ENCODE peak calls at places on chromosome 13, in seven cellular contexts. E is body of pancreas; B is K562; P is hepatocyte; L is GM23338; N is gastrocnemius medialis; I is naive thymus-derived CD4-positive, alpha-beta T cell. T is an unnamed sample. For H3K4me1, the result is how much of the 10 kb centered on the place peaks cover.

GRCh38 chr13:112652512-112653458 is 37.1 kb upstream of the ATP11A start:
- DNase-seq in E (no peak), B (no peak), P (no peak), L (no peak), N (no peak), I (no peak), T (no peak)

GRCh38 chr13:31236211-31236786 is 36.5 kb downstream of the B3GLCT start:
- DNase-seq in E (no peak), B (peak), P (peak), L (peak), N (no peak), I (peak), T (no peak)

GRCh38 chr13:106534844-106535551 is 464 bp downstream of the EFNB2 start:
- DNase-seq in E (peak), B (no peak), P (peak), L (peak), N (no peak), I (peak), T (peak)

GRCh38 chr13:27011661-27012060 is 159.9 kb downstream of the USP12 start:
- DNase-seq in E (no peak), B (no peak), P (no peak), L (no peak), N (no peak), I (no peak), T (no peak)

GRCh38 chr13:107211073-107211472 is 643.1 kb upstream of the ARGLU1 start:
- DNase-seq in E (peak), B (peak), P (peak), L (peak), N (no peak), I (peak), T (no peak)

GRCh38 chr13:34320084-34320483 is 502.1 kb downstream of the RFC3 start:
- DNase-seq in E (no peak), B (no peak), P (no peak), L (no peak), N (no peak), I (no peak), T (no peak)

GRCh38 chr13:94020833-94021232 is 458.6 kb downstream of the DCT start:
- DNase-seq in E (no peak), B (no peak), P (no peak), L (no peak), N (no peak), I (no peak), T (no peak)

GRCh38 chr13:34748078-34748477 is 194.0 kb upstream of the NBEA start:
- DNase-seq in E (peak), B (no peak), P (no peak), L (no peak), N (no peak), I (no peak), T (no peak)

GRCh38 chr13:41751277-41751676 is 209.6 kb downstream of the VWA8 start:
- DNase-seq in E (peak), B (peak), P (peak), L (no peak), N (no peak), I (no peak), T (no peak)

GRCh38 chr13:71316964-71317363 is 550.0 kb downstream of the DACH1 start:
- DNase-seq in E (no peak), B (no peak), P (peak), L (no peak), N (no peak), I (no peak), T (no peak)

GRCh38 chr13:50006426-50007135 is 8.7 kb upstream of the KCNRG start:
- DNase-seq in E (no peak), B (no peak), P (no peak), L (no peak), N (no peak), I (no peak), T (no peak)
- H3K27ac ChIP-seq in E (no peak), B (no peak), P (no peak), L (no peak), N (no peak), I (no peak), T (no peak)

DNA sequence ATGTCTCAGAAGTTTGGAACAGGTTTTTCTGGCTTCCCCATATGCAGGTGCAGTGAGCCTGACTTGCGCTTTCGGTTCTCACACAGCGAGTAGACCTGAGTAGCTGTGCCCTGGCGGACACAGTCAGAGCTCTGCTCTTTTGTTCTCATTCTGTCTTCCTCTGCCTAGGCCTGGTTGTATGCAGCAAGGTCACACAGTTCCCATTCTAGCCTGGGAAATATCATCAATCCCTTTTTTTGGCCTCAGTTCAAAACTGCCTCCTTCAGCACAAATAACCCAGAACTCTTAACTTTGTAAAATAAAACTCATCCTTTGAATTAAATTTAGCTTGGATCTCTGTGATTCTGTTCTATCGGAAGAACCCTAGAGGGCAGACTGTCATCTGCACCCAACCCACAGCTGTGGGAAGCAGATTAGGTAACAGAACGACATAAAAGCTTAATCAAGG is 10.2 kb downstream of the OXGR1 start:
- DNase-seq in E (peak), B (peak), P (peak), L (peak), N (no peak), I (peak), T (no peak)
- H3K4me3 ChIP-seq in E (no peak), B (no peak), P (no peak), L (no peak), N (peak), I (no peak), T (no peak)

DNA sequence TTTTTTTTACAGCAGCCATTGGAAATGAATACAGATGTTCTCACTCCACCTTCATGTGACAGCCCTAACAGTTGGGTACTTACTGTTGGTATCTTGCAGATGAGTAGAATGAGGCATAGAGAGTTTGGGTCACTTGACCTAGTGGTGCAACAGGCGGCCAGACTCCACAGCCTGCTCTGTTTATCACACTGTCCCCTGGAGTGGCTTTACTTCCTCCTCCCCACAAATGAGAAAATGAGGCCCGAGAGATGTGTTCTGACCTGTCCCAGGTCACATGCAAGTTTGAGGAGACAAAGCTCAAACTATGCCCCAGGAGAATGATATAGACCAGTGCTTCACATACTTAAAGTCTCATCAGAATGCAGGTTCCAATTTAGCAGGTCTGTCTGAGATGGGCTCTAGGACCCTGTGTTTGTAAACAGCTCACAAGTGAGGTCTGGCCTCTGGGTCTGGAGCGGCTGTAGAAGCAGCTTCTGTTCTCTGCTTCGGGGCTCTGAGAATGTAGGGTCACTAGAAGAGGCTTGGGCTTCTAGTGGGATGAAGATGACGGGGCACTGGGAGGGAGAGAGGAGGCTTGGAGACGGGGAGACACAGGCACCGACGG is 37.4 kb upstream of the RCBTB2 start:
- DNase-seq in E (no peak), B (no peak), P (no peak), L (no peak), N (no peak), I (no peak), T (no peak)
- H3K4me1 ChIP-seq in E (under half), B (under half), P (under half), L (under half), N (under half), I (under half), T (under half)

GRCh38 chr13:110445183-110445582 is 116.3 kb downstream of the RAB20 start:
- DNase-seq in E (no peak), B (no peak), P (no peak), L (no peak), N (no peak), I (no peak), T (no peak)

GRCh38 chr13:110447801-110448200 is 113.7 kb downstream of the RAB20 start:
- DNase-seq in E (no peak), B (no peak), P (no peak), L (no peak), N (no peak), I (no peak), T (no peak)

GRCh38 chr13:110445722-110446569 is 115.6 kb downstream of the RAB20 start:
- DNase-seq in E (no peak), B (no peak), P (no peak), L (no peak), N (no peak), I (no peak), T (no peak)

GRCh38 chr13:110447058-110447511 is 114.4 kb downstream of the RAB20 start:
- DNase-seq in E (peak), B (no peak), P (no peak), L (no peak), N (no peak), I (no peak), T (no peak)

GRCh38 chr13:110446570-110446880 is 115.0 kb downstream of the RAB20 start:
- DNase-seq in E (no peak), B (no peak), P (no peak), L (no peak), N (no peak), I (no peak), T (no peak)
- H3K27ac ChIP-seq in E (no peak), B (no peak), P (no peak), L (no peak), N (no peak), I (no peak), T (no peak)

GRCh38 chr13:97856001-97856675 is 97.3 kb upstream of the IPO5 start:
- DNase-seq in E (peak), B (no peak), P (peak), L (peak), N (peak), I (no peak), T (no peak)
- H3K4me3 ChIP-seq in E (no peak), B (no peak), P (no peak), L (no peak), N (no peak), I (no peak), T (no peak)

DNA sequence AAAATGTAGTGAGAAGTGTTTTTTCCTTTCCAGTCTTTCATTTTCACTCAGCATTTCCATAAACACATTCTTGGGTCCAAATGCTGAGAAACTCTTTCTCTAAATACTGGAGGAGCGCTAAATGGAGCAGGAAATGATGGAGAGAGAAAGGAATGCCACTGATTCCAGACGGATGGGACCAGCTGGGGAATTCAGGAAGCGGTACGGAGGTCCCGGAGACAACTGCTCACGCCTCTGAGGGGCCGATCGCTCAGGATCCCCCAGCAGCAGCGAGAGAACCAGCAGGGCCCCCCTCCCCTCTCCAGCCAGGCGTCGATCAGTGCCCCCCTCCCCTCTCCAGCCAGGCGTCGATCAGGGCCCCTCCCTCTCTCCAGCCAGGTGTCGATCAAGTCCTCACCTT is 13.2 kb downstream of the RASA3 start:
- DNase-seq in E (peak), B (no peak), P (peak), L (peak), N (no peak), I (no peak), T (no peak)
- H3K4me1 ChIP-seq in E (under half), B (half or more), P (under half), L (under half), N (half or more), I (half or more), T (half or more)

GRCh38 chr13:21823416-21823815 is 152.5 kb downstream of the FGF9 start:
- DNase-seq in E (no peak), B (no peak), P (no peak), L (no peak), N (no peak), I (no peak), T (no peak)

GRCh38 chr13:21822029-21822428 is 151.2 kb downstream of the FGF9 start:
- DNase-seq in E (no peak), B (no peak), P (no peak), L (no peak), N (no peak), I (no peak), T (no peak)

GRCh38 chr13:21813110-21813509 is 142.2 kb downstream of the FGF9 start:
- DNase-seq in E (no peak), B (no peak), P (no peak), L (peak), N (no peak), I (no peak), T (no peak)

GRCh38 chr13:21813844-21814243 is 143.0 kb downstream of the FGF9 start:
- DNase-seq in E (no peak), B (no peak), P (no peak), L (no peak), N (no peak), I (no peak), T (no peak)

DNA sequence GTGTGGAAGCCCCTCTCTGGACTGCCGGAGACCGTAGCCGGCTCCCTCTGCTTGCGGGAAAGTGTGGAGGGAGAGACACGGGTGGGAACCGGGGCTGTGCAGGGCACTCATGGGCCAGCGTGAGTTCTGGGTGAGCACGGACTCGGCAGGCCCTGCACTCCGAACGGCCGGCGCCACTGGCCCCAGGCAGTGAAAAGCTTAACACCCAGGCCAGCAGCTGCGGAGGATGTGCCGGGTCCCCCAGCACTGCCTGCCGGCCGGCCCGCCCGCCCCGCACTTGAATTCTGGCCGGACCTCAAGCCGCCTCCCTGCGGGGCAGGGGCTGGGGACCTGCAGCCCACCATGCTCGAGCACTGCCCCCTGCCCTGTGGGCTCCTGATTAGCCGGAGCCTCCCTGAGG is 147.0 kb downstream of the FGF9 start:
- DNase-seq in E (no peak), B (no peak), P (no peak), L (no peak), N (no peak), I (no peak), T (no peak)
- H3K27ac ChIP-seq in E (no peak), B (no peak), P (no peak), L (no peak), N (no peak), I (no peak), T (no peak)

GRCh38 chr13:99691552-99691951 is 190.3 kb downstream of the TM9SF2 start:
- DNase-seq in E (no peak), B (no peak), P (no peak), L (no peak), N (no peak), I (no peak), T (no peak)
- H3K4me3 ChIP-seq in E (no peak), B (no peak), P (no peak), L (no peak), N (no peak), I (no peak), T (no peak)

DNA sequence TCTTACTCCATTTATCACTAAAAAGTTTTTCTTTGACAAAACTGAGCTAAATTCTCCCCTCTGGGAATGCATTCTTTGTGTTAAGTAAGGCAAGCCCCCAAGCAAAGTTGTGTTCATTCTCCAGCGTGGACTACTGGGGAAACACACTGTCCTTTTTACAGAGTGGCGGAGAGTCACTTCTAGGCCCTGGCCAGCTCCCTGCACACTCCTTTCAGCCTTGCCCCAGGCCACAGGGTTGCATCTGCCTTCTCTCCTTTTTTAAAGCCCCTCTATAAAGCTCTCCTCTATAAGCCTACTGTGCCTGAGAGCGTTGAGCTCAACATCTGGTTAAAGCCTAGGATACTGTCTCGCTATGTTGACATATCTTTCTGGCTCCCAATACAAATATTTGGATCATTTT is 803.4 kb downstream of the PCDH17 start:
- DNase-seq in E (no peak), B (no peak), P (no peak), L (no peak), N (no peak), I (no peak), T (no peak)
- H3K4me1 ChIP-seq in E (under half), B (under half), P (under half), L (under half), N (under half), I (under half), T (under half)

GRCh38 chr13:66405908-66406802 is 824.0 kb downstream of the PCDH9 start:
- DNase-seq in E (no peak), B (no peak), P (peak), L (no peak), N (no peak), I (no peak), T (no peak)

GRCh38 chr13:66410314-66410713 is 819.8 kb downstream of the PCDH9 start:
- DNase-seq in E (no peak), B (no peak), P (no peak), L (no peak), N (no peak), I (no peak), T (no peak)

GRCh38 chr13:66402546-66402945 is 827.6 kb downstream of the PCDH9 start:
- DNase-seq in E (no peak), B (no peak), P (no peak), L (no peak), N (no peak), I (no peak), T (no peak)

GRCh38 chr13:66409542-66409941 is 820.6 kb downstream of the PCDH9 start:
- DNase-seq in E (no peak), B (no peak), P (no peak), L (no peak), N (no peak), I (no peak), T (no peak)

DNA sequence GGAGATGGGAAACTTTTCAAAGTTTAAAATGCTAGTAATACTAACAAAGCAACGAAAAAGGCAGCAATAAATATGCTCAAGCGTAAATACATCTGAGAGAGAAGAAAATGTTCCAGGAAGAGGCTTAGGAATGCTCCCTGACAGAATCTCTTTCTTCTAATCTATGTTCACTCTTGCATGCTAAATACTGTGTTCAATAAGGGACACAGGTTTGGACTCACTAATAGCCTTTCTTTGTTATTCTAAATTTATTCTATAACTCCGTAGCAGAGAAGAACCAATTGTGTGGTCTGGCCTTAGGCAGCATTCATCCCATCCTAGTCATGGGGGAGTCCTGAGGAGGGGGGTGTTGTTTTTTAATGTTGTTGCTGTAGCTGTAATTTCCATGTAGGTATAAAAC is 823.0 kb downstream of the PCDH9 start:
- DNase-seq in E (no peak), B (no peak), P (no peak), L (no peak), N (no peak), I (no peak), T (no peak)
- H3K27ac ChIP-seq in E (no peak), B (no peak), P (no peak), L (no peak), N (no peak), I (no peak), T (no peak)